ENCODE peak calls at places on chromosomes 7 and 10, in four cellular contexts. U is heart left ventricle, P is endothelial cell, V is endodermal cell. Z is an unnamed sample.

GRCh38 chr10:29627201-29628105 is 7.3 kb downstream of the SVIL start:
- DNase-seq in U (no peak), P (no peak), V (peak; percentile 10), Z (no peak)

GRCh38 chr10:132222726-132223125 is 36.0 kb downstream of the DPYSL4 start:
- DNase-seq in U (no peak), P (no peak), V (no peak), Z (no peak)

GRCh38 chr7:64099656-64100531 is 54.7 kb downstream of the ZNF727 start:
- DNase-seq in U (no peak), P (no peak), V (no peak), Z (no peak)

GRCh38 chr7:45617166-45617565 is 43.0 kb downstream of the ADCY1 start:
- DNase-seq in U (no peak), P (no peak), V (peak; percentile 79), Z (no peak)

GRCh38 chr10:130739757-130740145 is 571.8 kb downstream of the TCERG1L start:
- DNase-seq in U (no peak), P (no peak), V (peak; percentile 20), Z (no peak)

GRCh38 chr10:132508497-132509443 is 28.8 kb upstream of the INPP5A start:
- DNase-seq in U (peak; percentile 68), P (no peak), V (peak; percentile 48), Z (no peak)

GRCh38 chr7:50818324-50818723 is 35.6 kb upstream of the GRB10 start:
- DNase-seq in U (no peak), P (no peak), V (no peak), Z (no peak)

GRCh38 chr10:111648046-111648445 is 535.5 kb downstream of the GPAM start:
- DNase-seq in U (no peak), P (no peak), V (no peak), Z (no peak)

GRCh38 chr7:158560386-158560785 is 27.2 kb downstream of the PTPRN2 start:
- DNase-seq in U (no peak), P (no peak), V (peak; percentile 28), Z (no peak)

GRCh38 chr7:76063525-76063924 is 15.6 kb downstream of the MDH2 start:
- DNase-seq in U (peak; percentile 54), P (no peak), V (no peak), Z (no peak)

GRCh38 chr10:126240483-126240882 is 147.8 kb downstream of the ADAM12 start:
- DNase-seq in U (no peak), P (no peak), V (peak; percentile 32), Z (no peak)

GRCh38 chr7:5528815-5529442 is 105.3 kb upstream of the TNRC18 start:
- DNase-seq in U (peak; percentile 33), P (no peak), V (no peak), Z (no peak)

GRCh38 chr7:76069238-76069638 is 21.3 kb downstream of the MDH2 start:
- DNase-seq in U (peak; percentile 53), P (no peak), V (peak; percentile 83), Z (no peak)

GRCh38 chr7:42107484-42107883 is 129.5 kb downstream of the GLI3 start:
- DNase-seq in U (peak; percentile 28), P (no peak), V (peak; percentile 85), Z (no peak)

GRCh38 chr10:121592155-121592890 is 5.9 kb downstream of the FGFR2 start:
- DNase-seq in U (no peak), P (no peak), V (no peak), Z (no peak)
- TF ChIP-seq CTCF in U (no peak), P (peak; percentile 20), V (peak; percentile 56), Z (peak; percentile 38)

DNA sequence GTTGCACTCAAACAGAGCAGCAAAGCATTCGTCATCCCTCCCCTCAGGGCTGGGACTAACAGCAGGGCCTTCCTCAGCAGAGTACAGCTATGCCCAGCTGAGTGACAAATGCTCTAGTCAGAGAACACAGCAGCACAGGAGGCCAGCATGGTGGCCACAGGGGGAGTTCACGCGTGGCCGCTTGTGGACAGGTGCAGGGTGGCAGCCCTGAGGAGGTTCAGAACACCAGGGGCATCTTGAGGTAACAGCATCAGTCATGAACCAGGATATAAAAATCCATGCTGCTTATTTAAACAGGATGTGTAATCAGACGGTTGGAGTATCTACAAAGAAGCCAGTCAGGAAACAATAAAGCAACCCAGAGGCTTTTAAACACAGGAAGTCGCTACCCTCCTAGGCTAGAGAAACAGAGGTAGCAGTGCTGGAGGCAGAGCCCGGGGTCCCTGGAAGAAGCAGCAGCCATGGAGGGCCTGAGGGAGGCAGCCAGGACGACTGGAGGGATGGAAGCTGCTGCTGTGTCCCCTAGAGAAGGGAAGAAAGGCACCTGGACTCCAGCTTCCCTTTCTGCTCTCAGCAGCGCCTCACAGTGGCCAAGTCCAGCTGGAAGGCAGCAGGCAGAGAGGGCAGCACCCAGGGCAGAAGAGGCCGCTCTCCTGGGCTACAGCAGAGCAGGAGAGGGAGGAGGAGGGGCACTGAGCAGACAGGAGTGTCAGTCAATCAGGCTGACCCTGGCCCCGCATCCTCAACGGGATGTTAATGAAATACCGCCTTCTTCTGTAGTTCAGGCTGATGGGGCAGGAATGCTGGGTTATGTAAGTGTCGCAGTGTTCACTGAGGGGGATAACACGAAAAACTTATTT is 70.8 kb upstream of the UCN3 start:
- DNase-seq in U (peak; percentile 39), P (peak; percentile 83), V (peak; percentile 99), Z (peak; percentile 87)
- TF ChIP-seq CTCF in U (peak; percentile 20), P (no peak), V (peak; percentile 90), Z (peak; percentile 49)

GRCh38 chr10:73772280-73773151 is 9.3 kb upstream of the CHCHD1 start:
- DNase-seq in U (peak; percentile 84), P (peak; percentile 62), V (peak; percentile 92), Z (peak; percentile 70)

GRCh38 chr10:73773152-73773879 is 8.5 kb upstream of the CHCHD1 start:
- DNase-seq in U (no peak), P (no peak), V (no peak), Z (no peak)

GRCh38 chr10:73774637-73775036 is 7.2 kb upstream of the CHCHD1 start:
- DNase-seq in U (no peak), P (no peak), V (no peak), Z (no peak)

GRCh38 chr10:73769396-73769795 is 12.5 kb upstream of the CHCHD1 start:
- DNase-seq in U (no peak), P (no peak), V (no peak), Z (no peak)

DNA sequence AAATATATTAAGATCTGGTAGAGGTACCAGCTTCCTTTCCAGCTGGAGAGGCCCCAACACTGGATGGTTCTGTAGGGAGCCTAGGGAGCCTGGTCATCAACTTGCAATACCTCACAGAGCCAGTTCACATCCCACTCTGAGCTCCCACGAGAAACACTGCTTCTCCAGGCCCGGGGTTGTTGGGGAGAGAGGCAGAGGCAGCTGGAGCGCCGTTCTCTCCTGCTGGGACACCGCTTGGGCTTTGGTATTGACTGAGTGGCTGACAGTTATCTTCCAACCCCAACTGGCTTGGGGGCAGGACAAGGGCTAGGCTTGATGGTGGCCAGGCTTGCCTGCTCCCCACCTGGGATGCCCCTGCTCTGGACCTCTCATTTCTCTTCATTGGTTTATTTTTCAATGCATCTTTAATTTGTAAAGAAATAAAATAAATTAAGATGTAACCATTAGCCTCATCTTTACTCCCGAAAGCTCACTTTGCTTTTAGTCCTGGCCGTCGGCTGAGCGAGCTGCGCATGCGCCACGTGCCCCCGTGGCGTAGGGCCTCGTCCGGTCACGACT is 10.0 kb upstream of the CHCHD1 start:
- DNase-seq in U (peak; percentile 93), P (peak; percentile 91), V (peak; percentile 76), Z (peak; percentile 92)
- TF ChIP-seq CTCF in U (no peak), P (no peak), V (peak; percentile 35), Z (no peak)

GRCh38 chr10:118110750-118111149 is 64.0 kb upstream of the RAB11FIP2 start:
- DNase-seq in U (no peak), P (no peak), V (no peak), Z (no peak)

GRCh38 chr10:118118751-118119150 is 72.0 kb upstream of the RAB11FIP2 start:
- DNase-seq in U (no peak), P (no peak), V (no peak), Z (no peak)

GRCh38 chr10:118112496-118113125 is 65.9 kb upstream of the RAB11FIP2 start:
- DNase-seq in U (no peak), P (no peak), V (no peak), Z (no peak)

GRCh38 chr10:118114992-118115391 is 68.3 kb upstream of the RAB11FIP2 start:
- DNase-seq in U (no peak), P (no peak), V (no peak), Z (no peak)

DNA sequence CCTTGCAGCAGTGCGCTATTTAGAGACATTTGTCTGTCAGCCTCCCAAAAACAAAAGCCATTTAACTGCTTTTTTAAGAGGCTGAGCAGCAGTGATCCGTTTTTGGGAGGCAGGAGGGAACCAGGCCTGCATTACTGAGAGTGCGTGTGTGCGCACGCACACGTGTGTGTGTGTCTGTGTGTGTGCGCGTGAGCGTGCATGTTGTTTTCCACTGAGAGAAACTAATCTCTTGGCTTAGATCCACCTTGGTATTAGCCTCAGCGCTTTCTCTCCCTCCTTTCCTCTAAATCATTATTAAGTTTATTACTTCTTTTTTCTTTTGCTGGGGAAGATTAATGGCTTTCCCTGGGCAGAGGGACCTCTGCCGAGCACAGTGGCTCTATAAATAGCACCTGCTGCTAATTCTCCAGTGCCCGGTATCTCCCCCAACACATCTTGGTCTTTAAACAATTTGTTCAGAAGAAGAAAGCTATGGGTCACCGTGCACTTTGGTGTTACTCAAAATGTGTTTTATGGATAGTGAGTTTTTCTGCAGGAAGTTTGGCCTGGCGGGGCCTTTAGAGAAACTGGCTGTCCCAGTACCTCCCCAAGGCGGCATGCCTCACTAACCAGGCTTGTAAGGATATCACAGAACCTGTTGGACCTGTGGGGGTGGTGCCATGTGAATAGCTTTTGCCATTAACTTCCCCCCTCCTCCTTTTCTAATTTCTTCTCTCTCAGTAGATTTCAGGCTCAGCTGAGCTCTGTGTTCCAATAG is 70.0 kb upstream of the RAB11FIP2 start:
- DNase-seq in U (no peak), P (no peak), V (no peak), Z (no peak)
- TF ChIP-seq CTCF in U (no peak), P (no peak), V (no peak), Z (no peak)

GRCh38 chr7:91039033-91039432 is 225.2 kb upstream of the FZD1 start:
- DNase-seq in U (no peak), P (no peak), V (no peak), Z (no peak)

GRCh38 chr7:91033574-91033973 is 230.7 kb upstream of the FZD1 start:
- DNase-seq in U (no peak), P (no peak), V (no peak), Z (no peak)

GRCh38 chr7:91031757-91032156 is 232.5 kb upstream of the FZD1 start:
- DNase-seq in U (no peak), P (no peak), V (peak; percentile 79), Z (no peak)

GRCh38 chr7:91030680-91031079 is 233.6 kb upstream of the FZD1 start:
- DNase-seq in U (no peak), P (no peak), V (peak; percentile 67), Z (no peak)

GRCh38 chr7:91034459-91035368 is 229.5 kb upstream of the FZD1 start:
- DNase-seq in U (peak; percentile 47), P (peak; percentile 66), V (peak; percentile 85), Z (peak; percentile 65)
- TF ChIP-seq CTCF in U (peak; percentile 71), P (peak; percentile 74), V (peak; percentile 89), Z (peak; percentile 83)

GRCh38 chr10:46223064-46223480 is 63.7 kb upstream of the ANTXRL start:
- DNase-seq in U (no peak), P (no peak), V (peak; percentile 60), Z (no peak)
- TF ChIP-seq CTCF in U (no peak), P (no peak), V (peak; percentile 50), Z (no peak)